ENCODE peak calls at places on chromosomes 5 and 9, in six cellular contexts. L is astrocyte, A is colonic mucosa, G is MM.1S, Y is breast epithelium, T is HepG2. M is an unnamed sample.

GRCh38 chr9:129185991-129186390 is 7.9 kb upstream of the IER5L start:
- DNase-seq in L (no peak), A (no peak), G (peak; percentile 63), Y (no peak), T (no peak), M (no peak)

GRCh38 chr5:53038196-53038847 is 49.2 kb downstream of the ITGA2 start:
- DNase-seq in L (no peak), A (no peak), G (no peak), Y (no peak), T (no peak), M (no peak)

GRCh38 chr5:97383996-97384395 is 200.9 kb upstream of the RIOK2 start:
- DNase-seq in L (peak; percentile 41), A (no peak), G (no peak), Y (no peak), T (no peak), M (no peak)

GRCh38 chr9:105114956-105115728 is 129.3 kb upstream of the SLC44A1 start:
- DNase-seq in L (peak; percentile 40), A (peak; percentile 44), G (peak; percentile 56), Y (no peak), T (no peak), M (no peak)

GRCh38 chr5:150304481-150305081 is 1.9 kb upstream of the ARSI start:
- DNase-seq in L (no peak), A (no peak), G (no peak), Y (no peak), T (no peak), M (no peak)

GRCh38 chr9:124658165-124659017 is 112.7 kb downstream of the NR6A1 start:
- DNase-seq in L (peak; percentile 98), A (peak; percentile 82), G (no peak), Y (no peak), T (peak; percentile 76), M (peak; percentile 92)

GRCh38 chr9:69945671-69946141 is 97.9 kb upstream of the MAMDC2 start:
- DNase-seq in L (no peak), A (no peak), G (no peak), Y (no peak), T (no peak), M (no peak)

GRCh38 chr5:1295650-1296037 is 776 bp upstream of the TERT start:
- DNase-seq in L (no peak), A (peak; percentile 15), G (no peak), Y (no peak), T (no peak), M (peak; percentile 83)

GRCh38 chr9:132267660-132268059 is 87.1 kb downstream of the SETX start:
- DNase-seq in L (no peak), A (no peak), G (no peak), Y (no peak), T (no peak), M (no peak)

GRCh38 chr9:84330246-84330645 is 10.3 kb downstream of the SLC28A3 start:
- DNase-seq in L (no peak), A (no peak), G (no peak), Y (no peak), T (no peak), M (no peak)

GRCh38 chr9:130432796-130433167 is 12.0 kb upstream of the ASS1 start:
- DNase-seq in L (no peak), A (no peak), G (no peak), Y (no peak), T (no peak), M (no peak)

GRCh38 chr5:163855754-163856153 is 350.3 kb downstream of the MAT2B start:
- DNase-seq in L (no peak), A (no peak), G (no peak), Y (no peak), T (no peak), M (no peak)

GRCh38 chr9:116219686-116220085 is 66.1 kb downstream of the PAPPA start:
- DNase-seq in L (peak; percentile 52), A (no peak), G (no peak), Y (no peak), T (no peak), M (no peak)

GRCh38 chr5:177362871-177363507 is 5.3 kb downstream of the RGS14 start:
- DNase-seq in L (no peak), A (peak; percentile 83), G (peak; percentile 57), Y (peak; percentile 73), T (no peak), M (no peak)

GRCh38 chr5:107669543-107670027 is 1.2 kb downstream of the EFNA5 start:
- DNase-seq in L (peak; percentile 29), A (peak; percentile 48), G (no peak), Y (peak; percentile 54), T (no peak), M (peak; percentile 84)

GRCh38 chr9:37667706-37668672 is 17.2 kb downstream of the FRMPD1 start:
- DNase-seq in L (no peak), A (no peak), G (no peak), Y (no peak), T (peak; percentile 9), M (no peak)

GRCh38 chr5:103523319-103523718 is 39.3 kb downstream of the NUDT12 start:
- DNase-seq in L (no peak), A (peak; percentile 87), G (no peak), Y (no peak), T (peak; percentile 61), M (no peak)

GRCh38 chr5:1037671-1038416 is 29.2 kb downstream of the NKD2 start:
- DNase-seq in L (no peak), A (no peak), G (no peak), Y (peak; percentile 39), T (no peak), M (no peak)

GRCh38 chr5:62596096-62596495 is 17.5 kb downstream of the LRRC70 start:
- DNase-seq in L (no peak), A (no peak), G (no peak), Y (no peak), T (no peak), M (no peak)

GRCh38 chr9:12838546-12838945 is 63.7 kb downstream of the LURAP1L start:
- DNase-seq in L (peak; percentile 42), A (no peak), G (no peak), Y (no peak), T (no peak), M (no peak)

GRCh38 chr9:16787724-16788123 is 82.7 kb downstream of the BNC2 start:
- DNase-seq in L (peak; percentile 57), A (no peak), G (no peak), Y (no peak), T (no peak), M (no peak)

GRCh38 chr5:72160299-72160698 is 53.0 kb downstream of the MAP1B start:
- DNase-seq in L (peak; percentile 92), A (no peak), G (no peak), Y (no peak), T (no peak), M (no peak)

GRCh38 chr9:137638680-137639079 is 19.9 kb downstream of the EHMT1 start:
- DNase-seq in L (no peak), A (no peak), G (no peak), Y (no peak), T (no peak), M (no peak)

GRCh38 chr9:129026442-129027223 is 1.5 kb downstream of the SH3GLB2 start:
- DNase-seq in L (no peak), A (peak; percentile 64), G (peak; percentile 80), Y (peak; percentile 67), T (peak; percentile 20), M (no peak)

GRCh38 chr9:93436218-93436617 is 15.3 kb upstream of the FAM120A start:
- DNase-seq in L (no peak), A (no peak), G (no peak), Y (no peak), T (no peak), M (no peak)

DNA sequence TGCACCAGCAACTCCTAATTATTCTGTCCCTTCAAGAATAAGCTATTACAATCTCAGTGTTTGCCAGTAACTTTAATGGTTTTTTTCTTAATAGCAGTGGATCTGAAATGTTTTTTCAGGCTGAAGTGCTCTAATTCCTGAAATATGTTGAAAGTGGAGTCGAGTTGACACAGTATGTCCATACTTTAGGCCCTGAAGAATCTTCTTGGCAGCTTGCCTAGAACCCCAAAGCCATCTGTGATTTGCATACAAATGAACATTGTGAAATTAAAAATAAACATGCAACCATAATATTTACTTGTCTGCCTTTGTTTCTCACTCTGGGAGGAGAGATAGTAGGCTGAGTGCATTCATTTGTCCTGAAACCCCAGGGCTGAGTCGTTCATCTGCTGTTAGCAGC is 152.6 kb downstream of the ADCY2 start:
- DNase-seq in L (peak; percentile 2), A (no peak), G (peak; percentile 39), Y (no peak), T (no peak), M (no peak)
- TF ChIP-seq CTCF in L (no peak), A (no peak), G (no peak), Y (no peak), T (no peak), M (no peak)

GRCh38 chr5:38672059-38672791 is 115.8 kb upstream of the LIFR start:
- DNase-seq in L (peak; percentile 43), A (no peak), G (no peak), Y (no peak), T (peak; percentile 64), M (no peak)

GRCh38 chr5:38675443-38675842 is 119.0 kb upstream of the LIFR start:
- DNase-seq in L (no peak), A (no peak), G (no peak), Y (no peak), T (no peak), M (no peak)

GRCh38 chr5:38670878-38671277 is 114.4 kb upstream of the LIFR start:
- DNase-seq in L (peak; percentile 18), A (no peak), G (no peak), Y (no peak), T (no peak), M (peak; percentile 27)

GRCh38 chr5:38670066-38670465 is 113.6 kb upstream of the LIFR start:
- DNase-seq in L (no peak), A (no peak), G (no peak), Y (no peak), T (no peak), M (no peak)

GRCh38 chr5:38673671-38674071 is 117.2 kb upstream of the LIFR start:
- DNase-seq in L (no peak), A (no peak), G (no peak), Y (no peak), T (peak; percentile 13), M (peak; percentile 40)
- TF ChIP-seq CTCF in L (no peak), A (no peak), G (no peak), Y (no peak), T (peak; percentile 14), M (no peak)

DNA sequence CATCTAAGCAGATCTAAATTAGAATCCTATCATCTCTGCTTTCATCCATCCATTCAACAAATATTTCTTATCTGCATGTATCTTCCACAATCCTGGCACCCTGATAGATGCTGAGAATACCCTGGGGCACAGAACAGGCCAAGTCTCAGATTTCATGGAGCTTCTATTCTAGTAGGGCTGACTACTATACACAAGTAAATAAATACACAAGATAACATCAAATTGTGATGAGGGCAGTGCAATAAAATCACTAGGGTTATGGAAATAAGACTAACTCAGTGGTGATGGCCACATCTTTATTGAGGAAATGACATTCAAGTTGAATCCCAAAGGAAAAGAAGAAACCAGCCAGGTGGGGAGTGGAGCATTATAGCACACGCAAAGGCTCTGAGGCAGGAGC is 138.4 kb upstream of the GLRA1 start:
- DNase-seq in L (no peak), A (no peak), G (no peak), Y (no peak), T (no peak), M (no peak)
- TF ChIP-seq CTCF in L (no peak), A (no peak), G (no peak), Y (no peak), T (no peak), M (no peak)

DNA sequence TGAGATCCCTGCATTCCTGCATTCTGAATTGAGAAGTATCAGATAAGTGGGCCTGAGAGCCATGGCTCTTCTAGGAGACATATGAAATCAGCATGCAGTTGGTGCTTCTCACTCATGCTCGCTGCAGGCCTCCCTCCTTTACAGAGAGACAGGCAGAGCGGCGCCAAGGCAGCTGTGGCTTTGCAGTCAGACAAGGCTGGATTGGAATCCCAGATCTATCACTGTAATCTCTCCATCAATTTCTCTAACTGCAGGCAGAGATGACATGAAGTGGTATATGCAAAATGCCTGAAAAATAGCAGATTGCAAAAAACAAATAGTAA is 25.2 kb downstream of the BOD1 start:
- DNase-seq in L (peak; percentile 8), A (no peak), G (no peak), Y (no peak), T (no peak), M (no peak)
- TF ChIP-seq CTCF in L (no peak), A (no peak), G (no peak), Y (no peak), T (no peak), M (no peak)